ENCODE peak calls at places on chromosomes 6 and 20, in six cellular contexts. I, Y, L, Q, R and K are unnamed samples.

GRCh38 chr6:40528051-40528450 is 59.1 kb downstream of the LRFN2 start:
- DNase-seq in I (no peak), Y (no peak), L (no peak), Q (no peak), R (no peak), K (no peak)

GRCh38 chr6:170128346-170128745 is 162.5 kb downstream of the DLL1 start:
- DNase-seq in I (no peak), Y (no peak), L (no peak), Q (peak), R (no peak), K (no peak)

GRCh38 chr20:64261138-64261537 is 5.6 kb downstream of the PCMTD2 start:
- DNase-seq in I (no peak), Y (peak), L (peak), Q (no peak), R (peak), K (peak)

GRCh38 chr20:52943185-52943841 is 28.8 kb upstream of the TSHZ2 start:
- DNase-seq in I (no peak), Y (peak), L (peak), Q (no peak), R (peak), K (peak)

GRCh38 chr6:31706599-31706998 is at the start of gene LY6G6F:
- DNase-seq in I (no peak), Y (no peak), L (no peak), Q (no peak), R (no peak), K (no peak)

GRCh38 chr6:110944681-110945151 is 13.8 kb upstream of the GTF3C6 start:
- DNase-seq in I (no peak), Y (peak), L (peak), Q (no peak), R (peak), K (peak)

GRCh38 chr6:136607932-136608772 is 57.9 kb upstream of the MAP7 start:
- DNase-seq in I (peak), Y (peak), L (peak), Q (peak), R (peak), K (peak)

GRCh38 chr6:138576303-138576702 is 77.0 kb upstream of the NHSL1 start:
- DNase-seq in I (no peak), Y (no peak), L (no peak), Q (no peak), R (no peak), K (no peak)

GRCh38 chr6:143410859-143411270 is 39.6 kb downstream of the ADAT2 start:
- DNase-seq in I (no peak), Y (peak), L (peak), Q (no peak), R (peak), K (peak)

GRCh38 chr20:19774086-19774933 is 16.3 kb downstream of the RIN2 start:
- DNase-seq in I (no peak), Y (no peak), L (peak), Q (no peak), R (peak), K (no peak)

GRCh38 chr20:50380697-50381040 is 129.5 kb upstream of the PTPN1 start:
- DNase-seq in I (no peak), Y (peak), L (peak), Q (no peak), R (peak), K (peak)

GRCh38 chr20:32437391-32438074 is 79.4 kb downstream of the ASXL1 start:
- DNase-seq in I (no peak), Y (no peak), L (no peak), Q (no peak), R (no peak), K (no peak)

GRCh38 chr6:136564170-136564569 is 13.9 kb upstream of the MAP7 start:
- DNase-seq in I (no peak), Y (no peak), L (no peak), Q (no peak), R (no peak), K (no peak)

GRCh38 chr6:119110601-119111548 is 32.4 kb upstream of the FAM184A start:
- DNase-seq in I (no peak), Y (peak), L (peak), Q (no peak), R (peak), K (peak)

GRCh38 chr6:98831057-98832031 is 3.0 kb upstream of the POU3F2 start:
- DNase-seq in I (no peak), Y (no peak), L (no peak), Q (no peak), R (no peak), K (no peak)

GRCh38 chr20:37657924-37658800 is 35.7 kb upstream of the CTNNBL1 start:
- DNase-seq in I (no peak), Y (no peak), L (no peak), Q (no peak), R (no peak), K (no peak)

GRCh38 chr6:99219788-99220187 is 129.7 kb downstream of the FAXC start:
- DNase-seq in I (no peak), Y (no peak), L (no peak), Q (no peak), R (no peak), K (no peak)

GRCh38 chr6:30149234-30149633 is 11.8 kb downstream of the TRIM10 start:
- DNase-seq in I (no peak), Y (no peak), L (no peak), Q (no peak), R (no peak), K (no peak)

GRCh38 chr20:31642837-31643236 is 5.1 kb downstream of the COX4I2 start:
- DNase-seq in I (no peak), Y (no peak), L (no peak), Q (no peak), R (no peak), K (no peak)

GRCh38 chr6:18044108-18044783 is 56.8 kb upstream of the KIF13A start:
- DNase-seq in I (no peak), Y (no peak), L (no peak), Q (no peak), R (no peak), K (no peak)

GRCh38 chr6:26243132-26243531 is 121.9 kb upstream of the BTN3A2 start:
- DNase-seq in I (no peak), Y (no peak), L (no peak), Q (no peak), R (no peak), K (peak)

GRCh38 chr20:43914286-43914685 is 366 bp upstream of the TOX2 start:
- DNase-seq in I (no peak), Y (no peak), L (no peak), Q (no peak), R (no peak), K (no peak)

GRCh38 chr20:29874476-29875202 is 1382.8 kb upstream of the DEFB115 start:
- DNase-seq in I (no peak), Y (no peak), L (no peak), Q (peak), R (no peak), K (no peak)

GRCh38 chr6:118283759-118284158 is 264.3 kb upstream of the PLN start:
- DNase-seq in I (no peak), Y (peak), L (peak), Q (no peak), R (peak), K (peak)

GRCh38 chr6:71197770-71198169 is 90.8 kb upstream of the OGFRL1 start:
- DNase-seq in I (no peak), Y (peak), L (peak), Q (no peak), R (peak), K (peak)

GRCh38 chr6:89489078-89489477 is 56.1 kb downstream of the ANKRD6 start:
- DNase-seq in I (no peak), Y (no peak), L (no peak), Q (no peak), R (no peak), K (no peak)

GRCh38 chr6:8069887-8070286 is 5.7 kb upstream of the BLOC1S5 start:
- DNase-seq in I (no peak), Y (no peak), L (no peak), Q (no peak), R (no peak), K (no peak)

GRCh38 chr6:121800047-121800446 is 364.6 kb downstream of the GJA1 start:
- DNase-seq in I (no peak), Y (peak), L (peak), Q (no peak), R (no peak), K (peak)

GRCh38 chr6:129098061-129098553 is 215.2 kb downstream of the LAMA2 start:
- DNase-seq in I (no peak), Y (no peak), L (no peak), Q (no peak), R (no peak), K (no peak)

GRCh38 chr6:157675859-157676640 is 147.0 kb upstream of the SNX9 start:
- DNase-seq in I (no peak), Y (no peak), L (no peak), Q (no peak), R (no peak), K (no peak)

GRCh38 chr6:164195605-164196004 is 781.1 kb downstream of the QKI start:
- DNase-seq in I (no peak), Y (no peak), L (no peak), Q (no peak), R (no peak), K (no peak)

GRCh38 chr6:6725834-6726194 is 137.3 kb downstream of the LY86 start:
- DNase-seq in I (no peak), Y (no peak), L (no peak), Q (no peak), R (no peak), K (no peak)

GRCh38 chr20:56653221-56653620 is 24.1 kb downstream of the TFAP2C start:
- DNase-seq in I (no peak), Y (no peak), L (no peak), Q (no peak), R (no peak), K (no peak)

GRCh38 chr6:43413002-43413401 is 14.3 kb upstream of the ABCC10 start:
- DNase-seq in I (no peak), Y (no peak), L (no peak), Q (no peak), R (no peak), K (no peak)

GRCh38 chr20:30502670-30503069 is 754.8 kb upstream of the DEFB115 start:
- DNase-seq in I (no peak), Y (no peak), L (no peak), Q (no peak), R (no peak), K (no peak)

GRCh38 chr6:139650941-139651340 is 276.5 kb upstream of the CITED2 start:
- DNase-seq in I (no peak), Y (no peak), L (no peak), Q (no peak), R (peak), K (no peak)

GRCh38 chr20:707711-708110 is 32.1 kb upstream of the SCRT2 start:
- DNase-seq in I (no peak), Y (no peak), L (no peak), Q (no peak), R (no peak), K (no peak)

GRCh38 chr6:49513153-49513989 is 13.6 kb downstream of the GLYATL3 start:
- DNase-seq in I (no peak), Y (no peak), L (peak), Q (no peak), R (no peak), K (peak)

GRCh38 chr6:41524634-41525011 is 21.6 kb upstream of the FOXP4 start:
- DNase-seq in I (no peak), Y (no peak), L (no peak), Q (no peak), R (no peak), K (no peak)

DNA sequence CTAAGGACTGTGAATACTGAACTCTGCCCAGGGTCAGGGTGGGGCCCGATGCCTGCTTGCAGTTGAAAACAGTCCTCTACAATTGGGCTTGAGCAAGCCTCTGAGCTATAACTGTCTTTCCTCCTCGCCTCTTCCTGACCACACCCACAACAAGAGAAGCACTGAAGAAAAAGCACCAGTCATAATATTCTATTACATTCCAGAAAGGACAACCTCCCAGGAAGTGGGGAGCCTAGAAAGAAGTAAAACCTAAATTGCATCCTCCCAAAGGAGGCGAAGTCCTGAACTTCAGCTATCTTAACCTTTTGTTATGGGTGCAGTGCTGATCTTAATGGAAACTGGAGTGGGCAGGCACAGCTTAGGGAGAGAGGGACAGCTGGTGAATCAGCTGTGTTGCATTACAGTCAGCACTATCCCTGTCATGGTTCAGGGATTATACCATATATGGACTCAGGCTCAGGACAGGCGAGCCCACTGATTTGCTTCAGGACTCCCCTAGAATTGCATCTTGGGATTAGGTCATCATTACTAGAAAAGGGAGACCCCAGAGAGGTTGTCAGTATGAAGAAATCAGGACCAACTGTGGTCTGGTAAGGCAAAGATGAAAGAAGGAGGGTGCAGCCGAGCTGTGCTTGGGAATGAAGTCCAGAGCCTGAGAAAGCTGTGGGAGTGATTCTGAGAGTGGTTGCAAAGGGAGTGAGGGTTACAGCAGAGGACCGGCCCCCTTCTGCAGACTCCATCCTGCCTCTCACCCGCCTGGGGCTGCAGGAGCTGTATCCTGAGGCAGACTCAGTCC is 18.3 kb upstream of the TRAM2 start:
- DNase-seq in I (no peak), Y (peak), L (peak), Q (no peak), R (peak), K (peak)
- H3K4me3 ChIP-seq in I (no peak), Y (no peak), L (no peak), Q (no peak), R (peak), K (peak)

GRCh38 chr6:12635813-12636212 is 80.8 kb upstream of the PHACTR1 start:
- DNase-seq in I (no peak), Y (no peak), L (no peak), Q (no peak), R (no peak), K (no peak)

GRCh38 chr6:12637960-12638641 is 78.5 kb upstream of the PHACTR1 start:
- DNase-seq in I (no peak), Y (peak), L (peak), Q (peak), R (peak), K (peak)

GRCh38 chr6:12635375-12635774 is 81.2 kb upstream of the PHACTR1 start:
- DNase-seq in I (no peak), Y (no peak), L (no peak), Q (no peak), R (no peak), K (no peak)

GRCh38 chr6:12640438-12640837 is 76.1 kb upstream of the PHACTR1 start:
- DNase-seq in I (no peak), Y (no peak), L (no peak), Q (no peak), R (no peak), K (no peak)

GRCh38 chr6:12636336-12636735 is 80.2 kb upstream of the PHACTR1 start:
- DNase-seq in I (no peak), Y (no peak), L (no peak), Q (no peak), R (no peak), K (no peak)
- TF ChIP-seq CTCF in I (no peak), Y (peak), L (peak), Q (no peak), R (no peak), K (no peak)

DNA sequence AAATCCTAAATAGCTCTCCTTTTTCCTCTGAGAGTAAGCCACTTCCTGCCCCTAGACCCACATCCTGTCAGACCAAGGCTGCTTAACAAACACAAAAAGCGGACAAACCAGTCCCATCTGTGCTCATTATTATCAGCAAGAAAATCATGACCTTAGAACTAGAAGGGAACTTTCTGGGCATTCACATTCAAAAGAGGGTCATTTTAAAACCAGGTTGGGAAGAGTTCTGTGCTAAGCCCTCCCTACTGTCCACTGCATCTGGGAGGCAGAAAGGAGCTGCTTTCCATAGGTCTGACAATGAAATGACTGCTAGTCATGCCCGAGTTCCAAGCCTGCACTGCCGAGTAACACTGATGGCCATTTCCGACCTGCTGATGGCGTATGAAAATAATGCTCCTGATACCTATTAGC is 15.4 kb downstream of the EZR start:
- DNase-seq in I (no peak), Y (peak), L (peak), Q (no peak), R (peak), K (peak)
- H3K4me3 ChIP-seq in I (no peak), Y (no peak), L (no peak), Q (no peak), R (no peak), K (no peak)

DNA sequence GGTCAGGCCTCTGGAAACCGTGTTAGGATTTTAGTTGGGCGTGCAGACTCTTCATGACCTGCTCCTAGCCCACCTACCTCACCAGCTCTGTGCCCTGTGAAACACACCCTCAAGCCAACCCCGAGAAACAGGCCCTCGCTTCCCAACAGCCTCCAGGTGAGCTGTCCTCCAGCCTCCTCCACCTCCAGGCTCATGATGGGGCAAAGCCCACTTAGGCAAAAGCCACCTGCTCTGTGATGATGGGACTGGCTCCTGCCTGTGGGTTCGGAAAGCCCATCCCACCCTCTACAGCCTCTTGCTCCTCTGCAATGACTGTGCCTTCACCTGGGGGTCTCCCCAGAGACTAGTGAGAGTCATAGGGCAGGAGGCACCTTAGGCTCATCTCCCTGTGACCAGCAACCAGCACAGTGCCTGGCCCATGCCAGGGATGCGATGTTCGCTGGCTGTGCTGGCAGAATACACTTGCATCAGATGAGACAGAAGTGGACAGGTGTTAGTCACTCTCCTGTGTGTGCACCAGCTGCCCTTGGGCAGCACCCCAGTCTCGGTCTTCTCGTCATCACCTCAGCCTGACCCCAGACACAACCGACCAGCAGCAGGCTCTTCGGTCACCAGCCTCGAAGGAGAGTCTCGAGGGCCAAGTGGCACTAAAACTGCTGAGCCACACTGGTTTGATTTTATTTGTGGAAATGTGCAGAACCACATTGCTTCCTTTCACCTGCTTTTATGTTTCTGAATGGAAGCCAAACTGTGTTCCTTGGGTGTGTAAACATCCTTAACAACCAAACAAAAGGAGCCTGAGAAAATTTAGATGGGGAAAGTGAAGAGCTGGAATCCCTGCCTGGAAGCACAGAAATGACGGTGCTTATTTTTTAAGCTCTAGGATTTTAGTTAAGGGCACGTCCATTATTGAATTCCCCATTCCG is 10.7 kb downstream of the PXDC1 start:
- DNase-seq in I (no peak), Y (no peak), L (no peak), Q (peak), R (no peak), K (no peak)
- TF ChIP-seq CTCF in I (no peak), Y (no peak), L (no peak), Q (no peak), R (no peak), K (no peak)

DNA sequence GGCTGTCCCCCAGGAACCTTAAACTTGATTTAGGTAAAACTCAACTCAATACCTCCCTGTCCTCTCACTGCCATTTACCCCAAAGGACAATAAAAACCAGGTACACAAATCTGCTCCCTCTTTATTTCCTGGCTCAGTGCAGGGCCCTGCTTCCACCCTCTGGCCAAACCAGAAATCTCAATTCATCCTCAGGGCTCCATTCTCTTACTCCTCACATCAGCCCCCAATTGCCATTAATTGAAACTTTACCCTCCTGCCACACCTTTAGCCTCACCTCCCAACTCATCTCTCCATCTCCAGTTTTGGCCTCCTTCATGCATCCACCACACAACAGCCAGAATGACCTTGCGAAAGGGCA is 10.5 kb downstream of the ZBTB2 start:
- DNase-seq in I (no peak), Y (no peak), L (no peak), Q (no peak), R (no peak), K (no peak)
- H3K4me3 ChIP-seq in I (no peak), Y (no peak), L (no peak), Q (no peak), R (no peak), K (no peak)

DNA sequence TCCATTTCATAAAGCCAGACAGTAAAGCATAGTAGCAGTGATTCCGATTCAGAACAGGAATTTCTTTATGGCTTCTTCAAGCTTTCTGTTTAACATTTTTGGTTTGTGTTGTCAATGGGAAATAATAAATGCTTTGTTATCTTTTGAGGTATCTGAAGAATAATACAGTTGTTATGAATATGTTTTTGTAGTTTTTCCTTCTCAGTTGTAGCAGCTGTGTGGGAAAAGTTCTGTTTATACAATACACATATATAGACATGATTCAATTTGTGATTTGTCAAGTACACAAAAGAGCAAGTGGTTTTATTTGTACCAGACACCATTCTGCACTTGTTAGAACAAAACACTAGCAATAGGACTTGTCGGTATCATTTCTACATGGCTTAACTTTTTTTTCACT is 96.6 kb downstream of the CDYL start:
- DNase-seq in I (no peak), Y (peak), L (no peak), Q (no peak), R (peak), K (no peak)
- TF ChIP-seq CTCF in I (no peak), Y (no peak), L (no peak), Q (no peak), R (no peak), K (no peak)

GRCh38 chr20:46364670-46365482 is 41.5 kb downstream of the ELMO2 start:
- DNase-seq in I (no peak), Y (no peak), L (no peak), Q (no peak), R (no peak), K (no peak)
- H3K4me3 ChIP-seq in I (peak), Y (peak), L (peak), Q (peak), R (peak), K (peak)